ENCODE peak calls at places on chromosomes 4 and X, in four cellular contexts. J is IMR-90, A is A549, R is H1. Q is an unnamed sample.

GRCh38 chr4:163607292-163607691 is 112.8 kb downstream of the TMA16 start:
- DNase-seq in J (no peak), A (no peak), R (no peak), Q (no peak)

GRCh38 chr4:46404961-46405360 is 15.0 kb upstream of the GABRA2 start:
- DNase-seq in J (peak), A (no peak), R (no peak), Q (no peak)

GRCh38 chr4:72340803-72341431 is 228.1 kb downstream of the ADAMTS3 start:
- DNase-seq in J (peak), A (no peak), R (no peak), Q (no peak)

GRCh38 chrX:53281321-53281822 is at the start of gene IQSEC2:
- DNase-seq in J (peak), A (peak), R (peak), Q (no peak)

GRCh38 chr4:7425591-7426468 is 8.9 kb downstream of the PSAPL1 start:
- DNase-seq in J (no peak), A (no peak), R (no peak), Q (no peak)

GRCh38 chrX:46683023-46683422 is 75.9 kb downstream of the SLC9A7 start:
- DNase-seq in J (peak), A (peak), R (no peak), Q (no peak)

GRCh38 chr4:52713456-52713937 is 37.7 kb downstream of the ERVMER34-1 start:
- DNase-seq in J (peak), A (no peak), R (no peak), Q (no peak)

GRCh38 chrX:118727686-118728339 is 407 bp downstream of the IL13RA1 start:
- DNase-seq in J (peak), A (peak), R (no peak), Q (no peak)

GRCh38 chr4:146520894-146521542 is 722 bp downstream of the SLC10A7 start:
- DNase-seq in J (peak), A (peak), R (no peak), Q (peak)

DNA sequence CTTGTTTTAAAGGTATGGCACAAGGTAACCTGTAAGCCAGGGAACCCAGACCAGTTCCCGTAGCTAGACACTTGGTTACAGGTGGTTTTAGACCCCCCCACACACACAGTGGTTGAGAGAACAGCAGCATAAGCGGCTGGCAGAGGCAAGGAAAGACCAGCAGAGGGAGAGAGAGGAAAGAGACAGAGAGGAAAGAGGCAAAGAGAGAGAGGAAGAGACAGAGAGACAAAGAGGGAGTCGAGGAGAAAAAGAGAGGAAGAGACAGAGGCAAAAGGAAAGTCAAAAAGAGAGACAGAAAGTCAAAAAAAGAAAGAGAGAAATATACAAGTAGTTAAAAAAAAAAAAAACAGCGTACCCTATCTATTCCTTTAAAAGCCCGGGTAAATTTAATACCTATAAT is 19.5 kb upstream of the PCSK1N start:
- DNase-seq in J (no peak), A (peak), R (no peak), Q (no peak)
- TF ChIP-seq CTCF in J (no peak), A (peak), R (no peak), Q (peak)

GRCh38 chr4:183261953-183262775 is 57.9 kb downstream of the CLDN22 start:
- DNase-seq in J (peak), A (peak), R (peak), Q (peak)
- TF ChIP-seq USF2 in J (no peak), A (no peak), R (no peak), Q (no peak)

GRCh38 chr4:181301735-181302380 is 941.3 kb upstream of the TENM3 start:
- DNase-seq in J (peak), A (peak), R (no peak), Q (no peak)
- TF ChIP-seq CTCF in J (peak), A (peak), R (peak), Q (peak)

GRCh38 chr4:29805245-29805644 is 914.9 kb upstream of the PCDH7 start:
- DNase-seq in J (peak), A (no peak), R (no peak), Q (no peak)
- TF ChIP-seq USF2 in J (no peak), A (no peak), R (no peak), Q (no peak)

GRCh38 chrX:113741744-113742143 is 842.1 kb upstream of the HTR2C start:
- DNase-seq in J (no peak), A (peak), R (no peak), Q (no peak)
- TF ChIP-seq CTCF in J (no peak), A (no peak), R (no peak), Q (no peak)

GRCh38 chr4:2944091-2944482 is 19.1 kb downstream of the NOP14 start:
- DNase-seq in J (no peak), A (no peak), R (no peak), Q (no peak)
- TF ChIP-seq USF2 in J (no peak), A (no peak), R (no peak), Q (no peak)

DNA sequence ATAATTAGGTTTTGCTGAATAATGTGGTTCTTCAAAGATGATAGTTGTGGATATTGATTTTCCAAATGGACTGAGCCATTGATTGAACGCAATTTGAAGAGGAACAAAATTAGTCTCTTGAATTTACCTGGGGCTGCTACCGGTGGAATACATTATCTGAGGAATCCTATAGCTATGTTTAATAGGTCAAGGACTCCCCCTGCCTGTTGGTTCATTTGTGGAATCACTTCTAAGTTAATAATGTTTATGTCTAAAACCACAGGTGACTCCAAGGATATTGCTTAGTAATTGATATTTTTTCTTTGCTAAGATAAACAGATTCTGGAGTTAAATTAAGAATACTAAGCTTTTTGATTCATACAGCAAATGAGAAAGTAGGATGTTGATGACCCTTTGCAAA is 576.0 kb upstream of the PABPC4L start:
- DNase-seq in J (no peak), A (peak), R (no peak), Q (no peak)
- TF ChIP-seq CTCF in J (no peak), A (peak), R (no peak), Q (peak)

DNA sequence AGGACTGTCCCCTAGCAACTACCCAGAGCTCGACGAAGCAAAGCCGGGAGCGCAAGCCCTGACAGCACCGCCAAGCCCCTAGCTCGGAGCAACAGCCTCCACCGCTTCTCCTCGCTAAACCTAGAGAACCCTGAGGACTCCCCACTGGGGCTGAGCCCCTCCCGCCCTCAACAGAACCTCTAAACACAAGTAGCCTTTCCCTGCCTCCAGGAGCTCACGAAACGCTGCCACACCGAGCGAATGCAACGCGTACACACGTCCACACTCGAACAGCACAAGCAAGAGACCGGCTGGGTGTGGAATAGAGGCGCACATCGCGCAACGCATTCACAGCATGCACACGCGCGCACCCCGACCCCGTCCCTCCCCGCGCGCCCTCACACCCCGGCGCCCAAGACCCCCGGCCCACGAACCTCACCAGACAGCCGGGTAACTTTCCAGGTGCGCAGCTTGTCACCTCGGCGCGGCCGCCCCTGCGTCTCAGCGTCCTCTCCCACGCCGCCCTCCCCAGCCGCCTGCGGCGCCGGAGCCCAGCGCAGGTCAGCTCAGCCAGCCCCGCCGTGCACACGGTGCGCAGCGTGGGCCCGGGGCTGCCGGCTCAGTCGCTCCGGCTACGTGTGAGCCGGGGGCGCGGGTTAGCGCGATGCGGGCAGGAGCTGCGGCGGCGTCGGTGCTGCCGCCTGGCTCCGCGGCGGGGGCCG is 354 bp downstream of the PRKG2 start:
- DNase-seq in J (peak), A (peak), R (no peak), Q (no peak)
- TF ChIP-seq USF2 in J (no peak), A (no peak), R (no peak), Q (no peak)

GRCh38 chr4:14528921-14529320 is 473.4 kb upstream of the CPEB2 start:
- DNase-seq in J (no peak), A (no peak), R (no peak), Q (no peak)

GRCh38 chr4:14532436-14532835 is 469.8 kb upstream of the CPEB2 start:
- DNase-seq in J (no peak), A (no peak), R (no peak), Q (no peak)

GRCh38 chr4:14524236-14524635 is 478.0 kb upstream of the CPEB2 start:
- DNase-seq in J (no peak), A (no peak), R (no peak), Q (no peak)

GRCh38 chr4:14529653-14530052 is 472.6 kb upstream of the CPEB2 start:
- DNase-seq in J (no peak), A (peak), R (peak), Q (no peak)
- TF ChIP-seq CTCF in J (no peak), A (no peak), R (no peak), Q (no peak)

Q was measured in GM12878.